ENCODE peak calls at places on chromosomes 3 and 15, in five cellular contexts. W, X, G, D and L are unnamed samples.

GRCh38 chr3:186506846-186507245 is 37.3 kb downstream of the CRYGS start:
- DNase-seq in W (no peak), X (no peak), G (no peak), D (no peak), L (no peak)

GRCh38 chr3:65732060-65732933 is 306.4 kb downstream of the MAGI1 start:
- DNase-seq in W (no peak), X (peak), G (peak), D (peak), L (peak)

GRCh38 chr3:149902498-149903139 is 68.1 kb downstream of the PFN2 start:
- DNase-seq in W (no peak), X (no peak), G (no peak), D (no peak), L (no peak)

GRCh38 chr15:62569460-62570404 is 404.6 kb upstream of the C2CD4B start:
- DNase-seq in W (no peak), X (peak), G (no peak), D (no peak), L (peak)

GRCh38 chr3:69353492-69353891 is 32.4 kb downstream of the FRMD4B start:
- DNase-seq in W (no peak), X (no peak), G (no peak), D (no peak), L (no peak)

GRCh38 chr3:130939753-130940152 is 45.9 kb downstream of the ATP2C1 start:
- DNase-seq in W (no peak), X (no peak), G (no peak), D (no peak), L (no peak)

GRCh38 chr15:60720493-60721231 is 241.7 kb upstream of the ICE2 start:
- DNase-seq in W (no peak), X (no peak), G (no peak), D (peak), L (no peak)

GRCh38 chr15:77144492-77145070 is 73.7 kb upstream of the TSPAN3 start:
- DNase-seq in W (no peak), X (no peak), G (no peak), D (no peak), L (peak)

GRCh38 chr15:50996641-50997040 is 88.2 kb downstream of the AP4E1 start:
- DNase-seq in W (no peak), X (no peak), G (no peak), D (no peak), L (no peak)

GRCh38 chr3:19970289-19970688 is 23.4 kb downstream of the RAB5A start:
- DNase-seq in W (no peak), X (no peak), G (no peak), D (no peak), L (no peak)

GRCh38 chr3:66496731-66497130 is 4.1 kb downstream of the LRIG1 start:
- DNase-seq in W (no peak), X (no peak), G (no peak), D (no peak), L (peak)

GRCh38 chr15:71559098-71559497 is 251.3 kb upstream of the NR2E3 start:
- DNase-seq in W (no peak), X (no peak), G (no peak), D (no peak), L (no peak)

GRCh38 chr3:107452436-107452835 is 70.3 kb upstream of the BBX start:
- DNase-seq in W (no peak), X (no peak), G (no peak), D (no peak), L (no peak)

GRCh38 chr15:40489274-40490175 is 18.7 kb downstream of the CHST14 start:
- DNase-seq in W (no peak), X (no peak), G (no peak), D (no peak), L (no peak)

GRCh38 chr3:46829699-46830208 is 33.5 kb downstream of the MYL3 start:
- DNase-seq in W (peak), X (no peak), G (no peak), D (peak), L (no peak)

GRCh38 chr3:194326192-194327029 is 24.7 kb downstream of the CPN2 start:
- DNase-seq in W (no peak), X (no peak), G (no peak), D (no peak), L (peak)

GRCh38 chr15:85708402-85708932 is 86.3 kb downstream of the KLHL25 start:
- DNase-seq in W (no peak), X (peak), G (no peak), D (no peak), L (no peak)

GRCh38 chr15:68224546-68225250 is 4.8 kb downstream of the CLN6 start:
- DNase-seq in W (peak), X (no peak), G (peak), D (peak), L (no peak)

GRCh38 chr3:71385040-71385685 is 198.4 kb downstream of the FOXP1 start:
- DNase-seq in W (no peak), X (no peak), G (no peak), D (no peak), L (no peak)

GRCh38 chr15:83323296-83323711 is 38.8 kb upstream of the BNC1 start:
- DNase-seq in W (no peak), X (no peak), G (no peak), D (no peak), L (no peak)

GRCh38 chr15:75380773-75381172 is 12.4 kb upstream of the MAN2C1 start:
- DNase-seq in W (no peak), X (no peak), G (no peak), D (no peak), L (no peak)

GRCh38 chr3:123481722-123482457 is 33.0 kb upstream of the ADCY5 start:
- DNase-seq in W (no peak), X (no peak), G (no peak), D (no peak), L (no peak)

GRCh38 chr15:39140060-39140604 is 440.7 kb upstream of the THBS1 start:
- DNase-seq in W (no peak), X (peak), G (peak), D (no peak), L (peak)

GRCh38 chr3:8970971-8971589 is 7.8 kb upstream of the RAD18 start:
- DNase-seq in W (peak), X (peak), G (peak), D (no peak), L (peak)

GRCh38 chr3:147799601-147800000 is 390.4 kb downstream of the ZIC1 start:
- DNase-seq in W (no peak), X (no peak), G (no peak), D (no peak), L (no peak)

GRCh38 chr3:150826466-150827282 is 63.7 kb upstream of the SIAH2 start:
- DNase-seq in W (no peak), X (no peak), G (no peak), D (no peak), L (no peak)

GRCh38 chr15:92882697-92883642 is 17.2 kb upstream of the CHD2 start:
- DNase-seq in W (no peak), X (no peak), G (peak), D (no peak), L (no peak)

GRCh38 chr3:182482692-182483091 is 310.6 kb upstream of the ATP11B start:
- DNase-seq in W (no peak), X (no peak), G (no peak), D (no peak), L (no peak)

DNA sequence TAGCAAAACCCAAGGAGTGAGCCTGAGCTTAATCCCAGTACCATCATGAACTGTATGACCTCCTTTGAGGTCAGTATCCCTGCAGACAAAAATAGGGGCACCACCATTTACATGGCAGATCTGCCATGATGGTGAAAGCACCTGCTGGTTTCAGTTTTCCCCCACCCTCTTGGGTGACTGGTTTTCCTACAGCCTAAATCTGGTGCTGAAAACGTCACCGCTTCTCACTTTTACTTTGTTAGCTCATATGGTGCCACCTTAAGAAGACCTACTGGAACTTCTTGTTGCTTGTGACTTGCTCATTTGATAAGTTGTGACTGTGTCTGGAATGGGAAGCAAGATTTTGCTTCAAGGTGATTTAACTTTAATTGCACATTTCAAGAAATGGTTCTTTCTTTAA is 5.1 kb downstream of the PPP1R2 start:
- DNase-seq in W (no peak), X (no peak), G (no peak), D (peak), L (no peak)
- TF ChIP-seq JUND in W (no peak), X (no peak), G (no peak), D (no peak), L (no peak)

DNA sequence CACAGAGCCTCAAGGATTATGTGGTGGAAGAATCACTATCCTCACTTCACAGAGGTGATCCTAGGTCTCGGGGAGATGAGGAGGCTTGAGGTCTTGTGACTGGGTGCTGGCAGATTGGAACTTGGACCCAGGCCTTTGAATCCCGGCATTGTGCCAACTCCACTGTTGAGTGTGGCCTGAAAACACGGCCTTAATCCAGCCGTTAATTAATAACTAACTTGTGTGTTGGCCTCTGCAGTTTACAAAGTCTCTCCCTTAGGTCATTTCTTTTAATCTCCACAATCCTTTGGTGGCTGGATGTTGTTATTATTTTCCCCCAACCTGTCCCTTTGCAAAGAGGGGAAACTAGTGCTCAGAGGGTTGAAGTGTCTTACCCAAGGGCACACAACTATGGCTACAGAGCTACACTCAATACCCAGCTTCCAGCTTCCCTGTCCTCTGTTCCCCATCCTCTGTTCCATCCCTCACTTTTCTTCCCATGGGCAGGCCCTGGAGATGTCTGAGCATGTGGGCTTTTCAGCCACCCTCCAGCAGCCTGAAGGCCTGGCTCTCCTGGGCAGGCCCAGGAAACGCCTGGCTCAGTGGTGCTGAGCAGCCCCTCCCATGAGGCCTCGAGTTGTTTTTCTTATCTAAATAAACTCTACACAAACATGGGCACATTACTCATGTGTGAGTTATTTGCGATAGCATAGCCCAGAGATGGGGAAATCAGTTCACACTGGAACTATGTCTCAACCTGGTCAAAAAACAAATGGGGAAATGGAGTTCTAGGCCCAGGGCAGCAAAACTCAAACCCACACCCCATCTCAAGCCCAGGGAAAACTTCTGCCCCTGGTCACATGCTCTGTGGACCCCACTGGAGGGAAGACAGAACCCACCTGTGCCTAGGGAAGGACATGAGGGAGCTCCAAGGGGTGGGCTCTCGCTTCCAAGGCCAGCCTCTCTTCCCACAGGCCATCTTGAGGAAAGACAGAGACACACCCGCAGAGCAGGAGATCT is 16.8 kb upstream of the SMAD3 start:
- DNase-seq in W (no peak), X (peak), G (no peak), D (no peak), L (no peak)
- TF ChIP-seq JUND in W (no peak), X (peak), G (no peak), D (no peak), L (no peak)

GRCh38 chr3:45406812-45407211 is 18.4 kb downstream of the LARS2 start:
- DNase-seq in W (no peak), X (no peak), G (no peak), D (no peak), L (no peak)
- TF ChIP-seq JUND in W (no peak), X (no peak), G (no peak), D (no peak), L (no peak)

GRCh38 chr3:184203526-184203925 is 17.5 kb downstream of the ABCF3 start:
- DNase-seq in W (no peak), X (no peak), G (no peak), D (no peak), L (no peak)

GRCh38 chr3:184196536-184196935 is 10.5 kb downstream of the ABCF3 start:
- DNase-seq in W (no peak), X (peak), G (no peak), D (no peak), L (no peak)

GRCh38 chr3:184200825-184201224 is 14.8 kb downstream of the ABCF3 start:
- DNase-seq in W (no peak), X (no peak), G (peak), D (no peak), L (no peak)

GRCh38 chr3:184193991-184194539 is 8.1 kb downstream of the ABCF3 start:
- DNase-seq in W (no peak), X (no peak), G (no peak), D (no peak), L (no peak)

DNA sequence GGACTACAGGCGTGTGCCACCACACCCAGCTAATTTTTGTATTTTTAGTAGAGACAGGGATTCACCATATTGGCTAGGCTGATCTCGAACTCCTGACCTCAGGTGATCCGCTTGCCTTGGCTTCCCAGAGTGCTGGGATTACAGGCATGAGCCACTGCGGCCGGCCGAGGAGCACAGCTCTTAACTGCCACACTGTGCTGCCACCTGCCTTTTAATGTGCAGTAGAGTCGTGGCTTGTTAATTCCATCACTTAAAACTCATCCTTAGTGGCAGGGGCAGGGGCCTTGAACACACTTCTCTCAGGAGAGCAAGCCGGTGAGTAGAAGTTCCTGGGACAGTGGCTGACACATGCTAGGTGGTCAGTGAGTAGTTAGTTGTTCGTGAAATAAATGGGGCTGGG is 12.5 kb downstream of the ABCF3 start:
- DNase-seq in W (no peak), X (no peak), G (no peak), D (no peak), L (no peak)
- TF ChIP-seq JUND in W (no peak), X (no peak), G (no peak), D (no peak), L (no peak)

GRCh38 chr3:146375214-146375613 is 94.1 kb downstream of the PLSCR2 start:
- DNase-seq in W (no peak), X (no peak), G (no peak), D (no peak), L (no peak)
- TF ChIP-seq JUND in W (no peak), X (no peak), G (no peak), D (no peak), L (no peak)